ENCODE peak calls at places on chromosomes 2 and 18, in four cellular contexts. C is fibroblast of lung, U is psoas muscle, T is heart right ventricle. J is an unnamed sample.

GRCh38 chr2:120434909-120435308 is 89.0 kb downstream of the INHBB start:
- DNase-seq in C (no peak), U (no peak), T (no peak), J (no peak)

GRCh38 chr18:63697261-63697660 is 5.5 kb upstream of the SERPINB11 start:
- DNase-seq in C (peak), U (no peak), T (no peak), J (no peak)

GRCh38 chr2:24830351-24830750 is 37.1 kb downstream of the CENPO start:
- DNase-seq in C (peak), U (no peak), T (no peak), J (no peak)

GRCh38 chr2:64943387-64944150 is 45.6 kb upstream of the SLC1A4 start:
- DNase-seq in C (peak), U (peak), T (peak), J (peak)

GRCh38 chr2:169709335-169709734 is 15.1 kb downstream of the PHOSPHO2 start:
- DNase-seq in C (peak), U (no peak), T (no peak), J (no peak)

GRCh38 chr2:29920631-29921559 is 491 bp downstream of the ALK start:
- DNase-seq in C (peak), U (peak), T (no peak), J (peak)

GRCh38 chr2:72883356-72883962 is 3.7 kb upstream of the SPR start:
- DNase-seq in C (peak), U (peak), T (peak), J (peak)

GRCh38 chr18:46481048-46481846 is 175.8 kb downstream of the LOXHD1 start:
- DNase-seq in C (peak), U (no peak), T (peak), J (peak)

GRCh38 chr18:63819780-63820179 is 44.6 kb downstream of the SERPINB7 start:
- DNase-seq in C (no peak), U (no peak), T (no peak), J (no peak)

GRCh38 chr2:232563580-232563979 is 13.1 kb downstream of the EIF4E2 start:
- DNase-seq in C (no peak), U (no peak), T (no peak), J (peak)

GRCh38 chr2:121263996-121264715 is 20.8 kb downstream of the TFCP2L1 start:
- DNase-seq in C (no peak), U (no peak), T (no peak), J (no peak)

GRCh38 chr2:239012228-239012627 is 164.3 kb downstream of the TWIST2 start:
- DNase-seq in C (no peak), U (no peak), T (no peak), J (no peak)

GRCh38 chr2:84980263-84980983 is 9.5 kb downstream of the KCMF1 start:
- DNase-seq in C (no peak), U (no peak), T (no peak), J (no peak)

GRCh38 chr2:190407662-190408537 is at the start of gene MFSD6:
- DNase-seq in C (no peak), U (peak), T (peak), J (peak)

GRCh38 chr18:40366521-40366920 is 1588.5 kb upstream of the PIK3C3 start:
- DNase-seq in C (no peak), U (no peak), T (no peak), J (no peak)

GRCh38 chr2:42954227-42954962 is 162.0 kb upstream of the HAAO start:
- DNase-seq in C (peak), U (no peak), T (no peak), J (no peak)

GRCh38 chr2:16382451-16382850 is 283.2 kb downstream of the CYRIA start:
- DNase-seq in C (no peak), U (no peak), T (no peak), J (no peak)

GRCh38 chr2:119378566-119378965 is 11.8 kb downstream of the DBI start:
- DNase-seq in C (no peak), U (no peak), T (no peak), J (no peak)

GRCh38 chr2:82657066-82657465 is 1802.0 kb downstream of the SUCLG1 start:
- DNase-seq in C (no peak), U (no peak), T (no peak), J (no peak)

GRCh38 chr2:117785740-117786139 is 28.8 kb upstream of the DDX18 start:
- DNase-seq in C (peak), U (no peak), T (peak), J (peak)

GRCh38 chr2:231563378-231563961 is 29.2 kb upstream of the TEX44 start:
- DNase-seq in C (peak), U (peak), T (peak), J (peak)
- TF ChIP-seq CTCF in C (peak), U (peak), T (peak), J (peak)

GRCh38 chr18:9710037-9710436 is 1.9 kb downstream of the RAB31 start:
- DNase-seq in C (no peak), U (no peak), T (no peak), J (no peak)
- H3K4me3 ChIP-seq in C (peak), U (peak), T (no peak), J (no peak)

GRCh38 chr18:3238742-3239141 is 8.9 kb upstream of the MYL12A start:
- DNase-seq in C (no peak), U (no peak), T (no peak), J (no peak)
- TF ChIP-seq CTCF in C (peak), U (no peak), T (no peak), J (peak)

GRCh38 chr2:133240505-133241230 is 327.6 kb downstream of the NCKAP5 start:
- DNase-seq in C (no peak), U (no peak), T (no peak), J (no peak)

GRCh38 chr2:133235959-133236358 is 332.3 kb downstream of the NCKAP5 start:
- DNase-seq in C (peak), U (no peak), T (no peak), J (peak)

GRCh38 chr2:133241231-133241575 is 327.1 kb downstream of the NCKAP5 start:
- DNase-seq in C (peak), U (no peak), T (no peak), J (no peak)
- H3K4me3 ChIP-seq in C (peak), U (no peak), T (peak), J (no peak)

DNA sequence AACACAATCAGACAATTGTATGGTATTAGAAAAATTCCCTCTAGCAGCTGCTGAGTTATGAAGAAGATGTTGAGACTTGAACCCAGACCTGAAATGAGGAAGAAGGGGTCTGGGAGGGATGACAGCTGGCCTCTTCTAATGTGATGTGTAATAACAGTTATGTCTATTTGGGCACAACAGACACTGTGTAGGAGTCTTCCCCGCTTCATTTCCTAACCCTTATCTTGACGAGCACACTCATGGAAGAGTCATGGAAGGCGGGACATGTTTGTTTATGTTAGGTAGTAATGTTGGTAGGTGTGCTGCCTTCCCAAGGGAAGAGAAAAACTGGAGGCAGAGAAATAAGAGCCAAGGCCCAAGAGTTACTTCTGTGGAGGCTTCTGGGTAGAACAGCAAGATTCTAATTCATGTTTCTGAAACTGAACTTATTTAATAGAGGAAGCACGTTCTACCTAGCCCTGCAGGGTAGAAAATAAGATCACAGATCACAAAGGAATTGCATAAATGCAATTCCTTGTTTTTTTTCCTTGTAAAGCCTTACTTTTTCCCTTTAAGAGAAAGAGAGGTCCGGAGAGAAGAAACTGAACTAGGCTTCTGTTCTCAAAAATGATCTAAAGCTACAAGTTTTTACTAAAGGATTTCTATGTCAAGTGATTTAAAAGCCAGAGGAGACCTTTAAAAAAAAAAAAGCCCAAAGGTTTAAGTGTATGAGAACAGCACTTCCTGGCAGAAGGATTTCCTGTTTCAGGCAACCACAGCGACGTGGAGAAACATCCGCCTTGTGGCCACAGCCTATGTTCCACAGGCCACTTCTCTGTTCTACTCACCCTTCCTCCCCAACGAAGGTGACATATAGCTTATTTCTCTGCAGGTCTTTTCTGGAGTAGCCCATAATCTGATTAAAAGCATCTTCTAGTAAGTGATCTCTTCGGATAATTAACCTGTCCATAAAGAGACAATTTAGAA is 68.5 kb upstream of the STK17B start:
- DNase-seq in C (peak), U (peak), T (peak), J (peak)
- TF ChIP-seq CTCF in C (no peak), U (no peak), T (no peak), J (peak)

GRCh38 chr2:127104881-127105655 is 1.9 kb downstream of the BIN1 start:
- DNase-seq in C (peak), U (peak), T (no peak), J (no peak)
- H3K4me3 ChIP-seq in C (peak), U (peak), T (peak), J (peak)

GRCh38 chr2:75311993-75312392 is 112.7 kb upstream of the TACR1 start:
- DNase-seq in C (no peak), U (no peak), T (no peak), J (no peak)
- TF ChIP-seq CTCF in C (no peak), U (no peak), T (no peak), J (no peak)